ENCODE peak calls at places on chromosomes 5 and 9, in six cellular contexts. H is GM13976, F is right cardiac atrium, N is T-helper 9 cell, X is pulmonary artery endothelial cell, P is nucleus accumbens. S is an unnamed sample.

GRCh38 chr5:119187776-119188529 is 117.1 kb downstream of the DMXL1 start:
- DNase-seq in X (no peak), F (no peak), P (no peak), H (no peak), N (no peak), S (peak)

GRCh38 chr9:27763831-27764230 is 190.6 kb upstream of the C9orf72 start:
- DNase-seq in N (no peak), H (no peak), P (no peak), X (no peak), F (no peak), S (no peak)

GRCh38 chr9:137294684-137295312 is 7.3 kb downstream of the NRARP start:
- DNase-seq in X (no peak), F (peak), N (no peak), P (no peak), H (no peak), S (no peak)

GRCh38 chr9:125074976-125075375 is 68.4 kb downstream of the SCAI start:
- DNase-seq in F (no peak), H (no peak), P (no peak), N (no peak), X (peak), S (no peak)

GRCh38 chr5:134606726-134607125 is 25.9 kb downstream of the SAR1B start:
- DNase-seq in P (no peak), N (no peak), H (no peak), F (no peak), X (no peak), S (no peak)

GRCh38 chr5:137648361-137648760 is 87.5 kb downstream of the KLHL3 start:
- DNase-seq in H (no peak), F (no peak), X (no peak), P (peak), N (no peak), S (no peak)

GRCh38 chr5:151772868-151773561 is 1.3 kb downstream of the G3BP1 start:
- DNase-seq in X (no peak), P (no peak), F (no peak), N (no peak), H (no peak), S (no peak)

GRCh38 chr5:180438785-180439780 is 55.1 kb upstream of the CNOT6 start:
- DNase-seq in N (no peak), X (no peak), F (no peak), H (no peak), P (no peak), S (no peak)

GRCh38 chr9:134205636-134206316 is 41.4 kb upstream of the RNU6ATAC start:
- DNase-seq in N (no peak), F (peak), H (no peak), X (peak), P (peak), S (no peak)

GRCh38 chr5:72108200-72109050 is 1.1 kb downstream of the MAP1B start:
- DNase-seq in X (no peak), H (peak), F (peak), P (peak), N (no peak), S (peak)